ENCODE peak calls at places on chromosomes 7 and 10, in ten cellular contexts. O, S, G, M, Z, A, C, R, E and T are unnamed samples.

GRCh38 chr7:494261-494687 is 25.4 kb downstream of the PDGFA start:
- DNase-seq in O (peak; percentile 40), S (no peak), G (no peak), M (no peak), Z (no peak), A (peak; percentile 32), C (no peak), R (no peak), E (peak; percentile 71), T (no peak)

GRCh38 chr7:41984888-41985287 is 252.1 kb downstream of the GLI3 start:
- DNase-seq in O (no peak), S (no peak), G (no peak), M (no peak), Z (peak; percentile 79), A (no peak), C (peak; percentile 76), R (no peak), E (no peak), T (no peak)

GRCh38 chr10:124281666-124282065 is 137.1 kb downstream of the OAT start:
- DNase-seq in O (no peak), S (no peak), G (no peak), M (no peak), Z (no peak), A (no peak), C (no peak), R (no peak), E (peak; percentile 39), T (no peak)

GRCh38 chr7:158820656-158821055 is 8.7 kb downstream of the ESYT2 start:
- DNase-seq in O (no peak), S (no peak), G (no peak), M (no peak), Z (peak; percentile 41), A (no peak), C (peak; percentile 59), R (no peak), E (no peak), T (no peak)

GRCh38 chr10:65931291-65932080 is 994.4 kb upstream of the LRRTM3 start:
- DNase-seq in O (no peak), S (peak; percentile 8), G (no peak), M (no peak), Z (no peak), A (no peak), C (no peak), R (no peak), E (no peak), T (no peak)

GRCh38 chr7:71752171-71752935 is 620.4 kb downstream of the GALNT17 start:
- DNase-seq in O (peak; percentile 74), S (peak; percentile 88), G (no peak), M (no peak), Z (no peak), A (peak; percentile 61), C (peak; percentile 46), R (peak; percentile 40), E (peak; percentile 90), T (no peak)

GRCh38 chr10:123645615-123646014 is 20.5 kb upstream of the GPR26 start:
- DNase-seq in O (no peak), S (no peak), G (no peak), M (no peak), Z (no peak), A (no peak), C (no peak), R (no peak), E (no peak), T (no peak)

GRCh38 chr7:152502813-152503790 is 67.3 kb upstream of the KMT2C start:
- DNase-seq in O (peak; percentile 42), S (no peak), G (no peak), M (no peak), Z (no peak), A (no peak), C (no peak), R (no peak), E (peak; percentile 58), T (no peak)

GRCh38 chr10:123160311-123160980 is 6.2 kb downstream of the BUB3 start:
- DNase-seq in O (no peak), S (no peak), G (no peak), M (no peak), Z (no peak), A (no peak), C (no peak), R (no peak), E (no peak), T (no peak)

GRCh38 chr10:125768217-125768616 is 7.4 kb downstream of the MMP21 start:
- DNase-seq in O (no peak), S (peak; percentile 35), G (no peak), M (no peak), Z (peak; percentile 8), A (no peak), C (peak; percentile 36), R (no peak), E (no peak), T (no peak)

GRCh38 chr7:151745090-151745638 is 131.8 kb downstream of the PRKAG2 start:
- DNase-seq in O (peak; percentile 96), S (no peak), G (no peak), M (peak; percentile 90), Z (peak; percentile 89), A (peak; percentile 89), C (peak; percentile 98), R (peak; percentile 73), E (peak; percentile 92), T (no peak)

GRCh38 chr10:109275970-109276369 is 647.3 kb downstream of the XPNPEP1 start:
- DNase-seq in O (no peak), S (no peak), G (no peak), M (no peak), Z (peak; percentile 8), A (no peak), C (no peak), R (no peak), E (no peak), T (no peak)

GRCh38 chr7:91491868-91492267 is 227.6 kb downstream of the FZD1 start:
- DNase-seq in O (no peak), S (no peak), G (no peak), M (no peak), Z (no peak), A (no peak), C (no peak), R (no peak), E (no peak), T (no peak)

GRCh38 chr10:84329986-84330651 is 1.7 kb downstream of the CCSER2 start:
- DNase-seq in O (no peak), S (no peak), G (peak; percentile 24), M (no peak), Z (no peak), A (no peak), C (no peak), R (no peak), E (no peak), T (no peak)

GRCh38 chr10:60978287-60979115 is 34.5 kb upstream of the RHOBTB1 start:
- DNase-seq in O (no peak), S (no peak), G (no peak), M (no peak), Z (peak; percentile 38), A (no peak), C (peak; percentile 32), R (no peak), E (no peak), T (peak; percentile 68)

GRCh38 chr10:30384791-30385201 is 35.7 kb upstream of the MTPAP start:
- DNase-seq in O (no peak), S (peak; percentile 82), G (no peak), M (no peak), Z (peak; percentile 34), A (no peak), C (peak; percentile 67), R (no peak), E (no peak), T (peak; percentile 32)

DNA sequence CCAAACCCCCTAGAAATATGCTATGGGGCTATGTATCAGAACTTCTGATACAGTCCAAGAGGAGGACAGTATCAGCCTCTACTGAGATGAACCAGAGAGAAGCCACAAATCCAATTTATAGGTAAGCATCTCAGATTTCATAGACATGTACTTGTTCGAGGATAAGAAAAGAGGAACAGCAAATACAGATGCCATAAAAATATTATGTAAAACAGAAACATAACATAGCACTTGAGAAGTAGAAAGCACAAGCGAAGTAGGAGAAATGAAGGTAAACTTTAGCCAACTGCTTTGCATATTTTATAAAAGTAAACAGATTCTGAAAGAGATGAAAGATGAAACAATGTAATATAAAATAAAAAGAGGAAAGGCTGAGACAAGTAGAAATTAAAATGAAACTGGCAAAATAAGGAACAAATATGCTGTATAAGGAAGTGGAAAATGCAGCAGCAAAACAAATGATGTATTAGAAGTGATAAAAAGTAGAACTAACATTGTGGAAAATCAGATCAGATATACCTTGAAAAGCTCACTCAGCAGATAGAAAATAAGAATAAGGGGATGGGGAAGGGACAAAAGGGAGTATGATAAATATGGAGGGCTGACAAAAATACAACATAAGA is 135.1 kb downstream of the SKAP2 start:
- DNase-seq in O (no peak), S (no peak), G (no peak), M (no peak), Z (no peak), A (no peak), C (no peak), R (no peak), E (no peak), T (no peak)
- H3K4me1 ChIP-seq in O (no peaks in the 10 kb centered on the region), S (no peaks in the 10 kb centered on the region), G (no peaks in the 10 kb centered on the region), M (no peaks in the 10 kb centered on the region), Z (no peaks in the 10 kb centered on the region), A (no peaks in the 10 kb centered on the region), C (no peaks in the 10 kb centered on the region), R (no peaks in the 10 kb centered on the region), E (no peaks in the 10 kb centered on the region), T (no peaks in the 10 kb centered on the region)

GRCh38 chr10:44962870-44963738 is 3.5 kb downstream of the RASSF4 start:
- DNase-seq in O (no peak), S (peak; percentile 76), G (peak; percentile 48), M (peak; percentile 58), Z (no peak), A (no peak), C (no peak), R (no peak), E (no peak), T (no peak)
- H3K4me1 ChIP-seq in O (peaks cover 33% of the 10 kb centered on the region), S (peaks cover 50% of the 10 kb centered on the region), G (peaks cover 62% of the 10 kb centered on the region), M (no peaks in the 10 kb centered on the region), Z (peaks cover 35% of the 10 kb centered on the region), A (peaks cover 47% of the 10 kb centered on the region), C (peaks cover 6% of the 10 kb centered on the region), R (peaks cover 96% of the 10 kb centered on the region), E (peaks cover 58% of the 10 kb centered on the region), T (peaks cover 6% of the 10 kb centered on the region)

GRCh38 chr7:10612950-10613349 is 360.7 kb upstream of the PHF14 start:
- DNase-seq in O (no peak), S (no peak), G (no peak), M (no peak), Z (no peak), A (no peak), C (no peak), R (no peak), E (no peak), T (no peak)

DNA sequence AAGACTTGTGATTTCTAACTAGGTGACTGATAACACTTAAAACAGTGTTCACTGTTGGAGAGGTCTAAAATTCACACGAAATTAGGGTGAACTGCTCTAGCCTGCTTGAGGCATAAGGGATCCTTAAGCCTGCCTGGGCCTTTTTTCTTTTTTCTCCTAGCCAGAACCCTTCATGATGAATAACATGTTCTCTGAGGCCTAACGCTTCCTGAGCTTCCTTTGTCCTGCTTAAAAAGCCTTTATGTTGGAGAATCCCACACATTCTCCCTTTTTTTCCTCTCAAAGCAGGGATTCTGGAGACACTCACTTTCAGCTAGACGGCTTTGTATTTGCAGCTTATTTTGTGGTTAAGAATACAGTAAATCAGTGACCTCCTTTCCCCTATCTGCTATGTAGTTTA is 354.7 kb upstream of the PHF14 start:
- DNase-seq in O (no peak), S (peak; percentile 80), G (no peak), M (no peak), Z (no peak), A (no peak), C (no peak), R (no peak), E (no peak), T (no peak)
- H3K4me1 ChIP-seq in O (no peaks in the 10 kb centered on the region), S (peaks cover 26% of the 10 kb centered on the region), G (no peaks in the 10 kb centered on the region), M (no peaks in the 10 kb centered on the region), Z (no peaks in the 10 kb centered on the region), A (no peaks in the 10 kb centered on the region), C (no peaks in the 10 kb centered on the region), R (no peaks in the 10 kb centered on the region), E (no peaks in the 10 kb centered on the region), T (no peaks in the 10 kb centered on the region)

GRCh38 chr10:114482915-114483314 is 78.6 kb upstream of the AFAP1L2 start:
- DNase-seq in O (no peak), S (no peak), G (no peak), M (no peak), Z (no peak), A (peak; percentile 51), C (no peak), R (no peak), E (no peak), T (no peak)
- H3K4me1 ChIP-seq in O (no peaks in the 10 kb centered on the region), S (no peaks in the 10 kb centered on the region), G (peaks cover 8% of the 10 kb centered on the region), M (no peaks in the 10 kb centered on the region), Z (no peaks in the 10 kb centered on the region), A (peaks cover 7% of the 10 kb centered on the region), C (no peaks in the 10 kb centered on the region), R (peaks cover 100% of the 10 kb centered on the region), E (peaks cover 5% of the 10 kb centered on the region), T (peaks cover 3% of the 10 kb centered on the region)